ENCODE peak calls at places on chromosome X, in nine cellular contexts. A is heart right ventricle, K is fibroblast of mammary gland, O is upper lobe of right lung, L is fibroblast of lung, E is HFF-Myc, B is adrenal gland, T is HCT116, U is colonic mucosa. Z is an unnamed sample.

GRCh38 chrX:74343970-74344622 is 40.1 kb downstream of the ZCCHC13 start:
- DNase-seq in A (peak; percentile 63), K (peak; percentile 98), O (no peak), L (peak; percentile 91), E (peak; percentile 75), B (peak; percentile 53), T (peak; percentile 77), U (peak; percentile 73), Z (peak; percentile 86)

GRCh38 chrX:103806862-103807474 is 25.1 kb downstream of the RAB9B start:
- DNase-seq in A (no peak), K (no peak), O (no peak), L (no peak), E (no peak), B (no peak), T (no peak), U (no peak), Z (no peak)

GRCh38 chrX:57528670-57529255 is 63.0 kb upstream of the ZXDB start:
- DNase-seq in A (no peak), K (no peak), O (no peak), L (no peak), E (no peak), B (no peak), T (no peak), U (peak; percentile 18), Z (no peak)

GRCh38 chrX:63350551-63350950 is 581 bp downstream of the SPIN4 start:
- DNase-seq in A (no peak), K (peak; percentile 3), O (peak; percentile 62), L (peak; percentile 22), E (peak; percentile 4), B (peak; percentile 19), T (no peak), U (peak; percentile 48), Z (no peak)

GRCh38 chrX:153161952-153162351 is 17.1 kb upstream of the MAGEA1 start:
- DNase-seq in A (no peak), K (no peak), O (no peak), L (no peak), E (no peak), B (no peak), T (no peak), U (no peak), Z (no peak)

GRCh38 chrX:57899064-57899463 is 11.2 kb downstream of the ZXDA start:
- DNase-seq in A (no peak), K (no peak), O (no peak), L (peak; percentile 6), E (no peak), B (no peak), T (no peak), U (no peak), Z (no peak)

GRCh38 chrX:145068450-145068849 is 178.9 kb upstream of the SPANXN1 start:
- DNase-seq in A (no peak), K (no peak), O (no peak), L (no peak), E (no peak), B (no peak), T (no peak), U (no peak), Z (no peak)

GRCh38 chrX:55039471-55039870 is 8.7 kb upstream of the ALAS2 start:
- DNase-seq in A (no peak), K (peak; percentile 32), O (no peak), L (peak; percentile 21), E (no peak), B (no peak), T (no peak), U (no peak), Z (no peak)

GRCh38 chrX:39819921-39820849 is 277.6 kb downstream of the BCOR start:
- DNase-seq in A (no peak), K (no peak), O (no peak), L (no peak), E (no peak), B (peak; percentile 48), T (no peak), U (no peak), Z (no peak)

GRCh38 chrX:110178179-110178865 is 139.6 kb downstream of the AMMECR1 start:
- DNase-seq in A (no peak), K (no peak), O (no peak), L (peak; percentile 24), E (no peak), B (no peak), T (no peak), U (no peak), Z (no peak)

GRCh38 chrX:13923845-13924244 is 105.8 kb downstream of the GEMIN8 start:
- DNase-seq in A (no peak), K (no peak), O (no peak), L (no peak), E (no peak), B (no peak), T (no peak), U (no peak), Z (no peak)

GRCh38 chrX:104307341-104307740 is 52.6 kb upstream of the ESX1 start:
- DNase-seq in A (no peak), K (no peak), O (no peak), L (peak; percentile 53), E (no peak), B (no peak), T (no peak), U (no peak), Z (no peak)

GRCh38 chrX:101682723-101683122 is 23.1 kb upstream of the ARMCX2 start:
- DNase-seq in A (no peak), K (peak; percentile 47), O (no peak), L (peak; percentile 77), E (no peak), B (no peak), T (no peak), U (no peak), Z (no peak)

GRCh38 chrX:74023203-74023602 is 280.8 kb upstream of the ZCCHC13 start:
- DNase-seq in A (no peak), K (no peak), O (no peak), L (no peak), E (no peak), B (no peak), T (no peak), U (no peak), Z (no peak)

GRCh38 chrX:23911436-23911835 is 3.6 kb downstream of the CXorf58 start:
- DNase-seq in A (no peak), K (no peak), O (no peak), L (no peak), E (no peak), B (no peak), T (no peak), U (no peak), Z (no peak)

GRCh38 chrX:23907496-23908218 is at the start of the genes APOO and CXorf58:
- DNase-seq in A (peak; percentile 89), K (peak; percentile 87), O (peak; percentile 95), L (peak; percentile 86), E (no peak), B (peak; percentile 92), T (peak; percentile 83), U (peak; percentile 88), Z (no peak)

GRCh38 chrX:23904096-23904495 is 3.6 kb downstream of the APOO start:
- DNase-seq in A (no peak), K (peak; percentile 69), O (no peak), L (peak; percentile 47), E (no peak), B (no peak), T (no peak), U (no peak), Z (no peak)

GRCh38 chrX:23907106-23907495 is 637 bp downstream of the APOO start:
- DNase-seq in A (no peak), K (no peak), O (no peak), L (no peak), E (no peak), B (no peak), T (no peak), U (no peak), Z (no peak)

GRCh38 chrX:23908219-23909003 is 605 bp downstream of the CXorf58 start:
- DNase-seq in A (no peak), K (no peak), O (no peak), L (no peak), E (no peak), B (no peak), T (no peak), U (no peak), Z (no peak)
- TF ChIP-seq CTCF in A (no peak), K (peak; percentile 29), O (no peak), L (peak; percentile 39), E (peak; percentile 19), B (no peak), T (peak; percentile 47), U (peak; percentile 5), Z (no peak)

GRCh38 chrX:41291309-41291708 is 42.7 kb upstream of the DDX3X start:
- DNase-seq in A (no peak), K (no peak), O (no peak), L (no peak), E (no peak), B (no peak), T (no peak), U (no peak), Z (no peak)

DNA sequence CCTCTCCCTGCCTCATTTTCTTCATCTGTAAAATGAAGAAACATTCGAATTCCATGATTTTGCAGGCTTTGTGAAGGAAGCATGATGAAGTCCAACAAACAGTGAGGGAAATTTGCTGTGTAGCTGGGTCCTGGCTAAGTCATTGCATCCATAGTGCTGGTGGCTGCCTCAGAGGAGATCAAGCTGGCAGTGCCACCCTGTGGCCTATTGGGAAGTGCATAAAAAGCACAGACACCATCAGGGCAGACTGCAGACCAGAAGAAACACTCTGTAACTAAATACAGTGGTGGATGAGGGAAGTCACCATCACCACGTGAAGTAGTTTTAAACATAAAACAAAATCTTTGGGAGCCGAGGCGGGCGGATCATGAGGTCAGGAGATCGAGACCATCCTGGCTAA is 40.7 kb upstream of the DDX3X start:
- DNase-seq in A (no peak), K (no peak), O (no peak), L (no peak), E (no peak), B (no peak), T (peak; percentile 6), U (no peak), Z (no peak)
- H3K4me3 ChIP-seq in A (no peak overlapping the region), K (no peak overlapping the region), O (no peak overlapping the region), L (no peak overlapping the region), E (no peak overlapping the region), B (no peak overlapping the region), T (no peak overlapping the region), U (no peak overlapping the region), Z (no peak overlapping the region)

DNA sequence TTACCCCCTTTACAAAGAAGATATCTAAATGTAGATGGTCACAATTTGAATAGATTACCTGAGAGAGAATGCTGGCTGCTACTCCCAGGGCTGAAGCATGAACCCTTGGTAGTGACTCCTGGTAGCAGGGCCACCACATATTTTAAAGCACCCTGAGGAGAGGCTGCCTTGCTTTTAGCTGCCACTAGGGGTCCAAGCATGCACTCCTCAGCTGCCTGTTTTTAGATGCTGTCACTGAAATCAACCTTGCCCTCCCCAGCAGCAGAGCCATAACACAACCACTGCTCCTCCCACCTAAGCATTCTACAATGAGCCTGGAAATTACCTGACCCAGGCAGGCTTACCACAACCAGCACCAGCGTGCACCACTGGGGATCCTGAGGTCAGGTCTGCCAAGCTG is 850.9 kb downstream of the FAM133A start:
- DNase-seq in A (no peak), K (no peak), O (no peak), L (no peak), E (no peak), B (no peak), T (no peak), U (no peak), Z (no peak)
- TF ChIP-seq CTCF in A (no peak), K (peak; percentile 15), O (no peak), L (no peak), E (no peak), B (no peak), T (no peak), U (no peak), Z (no peak)

DNA sequence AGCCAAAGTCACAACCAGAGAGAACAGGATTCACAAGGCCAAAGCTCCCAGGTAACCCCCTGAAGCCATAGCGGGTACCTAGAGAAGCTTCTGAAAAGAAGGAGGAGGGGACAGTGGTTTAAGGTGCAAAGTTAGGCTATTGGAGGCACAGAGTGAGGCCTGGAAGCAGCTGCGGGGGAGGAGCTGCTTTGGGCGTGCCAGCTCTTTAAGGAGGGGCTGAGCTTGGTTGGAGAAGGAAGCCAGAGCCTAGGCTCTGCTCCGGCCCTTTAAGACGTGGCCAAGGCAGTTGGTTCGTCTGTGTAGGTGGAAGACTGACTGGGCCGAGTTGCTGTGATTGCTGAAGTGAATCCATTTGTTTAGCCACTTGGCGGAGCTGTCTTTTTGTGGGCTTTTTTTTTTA is 1.5 kb downstream of the KLF8 start:
- DNase-seq in A (peak; percentile 43), K (peak; percentile 80), O (peak; percentile 80), L (peak; percentile 17), E (no peak), B (peak; percentile 41), T (peak; percentile 29), U (peak; percentile 56), Z (no peak)
- H3K4me3 ChIP-seq in A (peak overlapping the region; percentile 54), K (peak overlapping the region; percentile 46), O (peak overlapping the region; percentile 62), L (peak overlapping the region; percentile 43), E (no peak overlapping the region), B (peak overlapping the region; percentile 60), T (no peak overlapping the region), U (no peak overlapping the region), Z (no peak overlapping the region)